ENCODE peak calls at places on chromosomes 11 and 22, in ten cellular contexts. W is activated CD4-positive, alpha-beta T cell treated with anti-CD3 and anti-CD28 coated beads, Interleukin-2, amount 10 ng/mL, durations not matched to agents 7 days and 5 days; Q is effector CD4-positive, alpha-beta T cell; Y is epithelial cell of esophagus; D is EH; B is CD8-positive, alpha-beta memory T cell; R is ecto neural progenitor cell; U is NCI-H1436; M is small intestine; A is caudate nucleus. L is an unnamed sample.

GRCh38 chr22:33000342-33001280 is 57.6 kb downstream of the SYN3 start:
- DNase-seq in W (peak), Q (peak), Y (peak), D (peak), B (no peak), R (peak), U (peak), M (peak), A (peak), L (peak)

GRCh38 chr11:1017269-1018005 is 19.1 kb downstream of the MUC6 start:
- DNase-seq in W (no peak), Q (no peak), Y (peak), D (peak), B (no peak), R (no peak), U (no peak), M (peak), A (no peak), L (peak)

GRCh38 chr11:65776196-65776595 is 4.6 kb downstream of the AP5B1 start:
- DNase-seq in W (no peak), Q (no peak), Y (peak), D (no peak), B (no peak), R (no peak), U (no peak), M (no peak), A (no peak), L (no peak)

GRCh38 chr11:121464352-121464946 is 11.7 kb upstream of the SORL1-AS1 start:
- DNase-seq in W (peak), Q (peak), Y (peak), D (peak), B (peak), R (no peak), U (no peak), M (peak), A (no peak), L (peak)

GRCh38 chr22:38177044-38177443 is 4.6 kb downstream of the PLA2G6 start:
- DNase-seq in W (no peak), Q (no peak), Y (no peak), D (no peak), B (peak), R (no peak), U (no peak), M (no peak), A (no peak), L (no peak)

GRCh38 chr11:50074161-50074560 is 41.5 kb downstream of the OR4C45 start:
- DNase-seq in W (no peak), Q (no peak), Y (no peak), D (no peak), B (no peak), R (no peak), U (no peak), M (no peak), A (no peak), L (no peak)

GRCh38 chr22:23180301-23180892 is at the start of gene BCR:
- DNase-seq in W (peak), Q (peak), Y (peak), D (peak), B (peak), R (peak), U (peak), M (peak), A (peak), L (peak)

GRCh38 chr11:17528906-17529813 is 15.1 kb downstream of the USH1C start:
- DNase-seq in W (no peak), Q (no peak), Y (no peak), D (peak), B (no peak), R (no peak), U (no peak), M (no peak), A (no peak), L (no peak)

GRCh38 chr11:92890836-92891235 is 78.6 kb upstream of the MTNR1B start:
- DNase-seq in W (no peak), Q (no peak), Y (no peak), D (no peak), B (no peak), R (no peak), U (no peak), M (no peak), A (no peak), L (no peak)

GRCh38 chr22:41217553-41218157 is 12.5 kb downstream of the L3MBTL2 start:
- DNase-seq in W (peak), Q (no peak), Y (peak), D (peak), B (no peak), R (peak), U (peak), M (peak), A (no peak), L (peak)

GRCh38 chr11:110777765-110778164 is 65.5 kb upstream of the ARHGAP20 start:
- DNase-seq in W (no peak), Q (no peak), Y (peak), D (peak), B (no peak), R (no peak), U (no peak), M (no peak), A (no peak), L (no peak)

GRCh38 chr11:72235351-72236057 is 8.5 kb downstream of the PHOX2A start:
- DNase-seq in W (no peak), Q (no peak), Y (no peak), D (no peak), B (no peak), R (peak), U (no peak), M (no peak), A (no peak), L (no peak)

GRCh38 chr22:44448271-44448780 is 49.7 kb downstream of the RTL6 start:
- DNase-seq in W (no peak), Q (no peak), Y (peak), D (peak), B (no peak), R (no peak), U (peak), M (no peak), A (no peak), L (no peak)

GRCh38 chr22:49372530-49373288 is 455.0 kb downstream of the BRD1 start:
- DNase-seq in W (no peak), Q (no peak), Y (no peak), D (no peak), B (no peak), R (no peak), U (no peak), M (no peak), A (no peak), L (peak)

GRCh38 chr11:639324-639977 is 2.4 kb downstream of the DRD4 start:
- DNase-seq in W (no peak), Q (no peak), Y (no peak), D (no peak), B (no peak), R (no peak), U (no peak), M (no peak), A (no peak), L (no peak)

L was measured in SK-N-DZ.